ENCODE peak calls at places on chromosomes 4 and X, in six cellular contexts. G is OCI-LY7, A is neural progenitor cell, Z is GM23248, D is HCT116, R is MM.1S. N is an unnamed sample. For H3K9me3, the result is how much of the 10 kb centered on the place peaks cover.

GRCh38 chrX:148774276-148774675 is 273.9 kb downstream of the AFF2 start:
- DNase-seq in G (no peak), A (no peak), Z (no peak), D (no peak), R (no peak), N (no peak)

GRCh38 chr4:133062851-133063250 is 86.2 kb upstream of the PCDH10 start:
- DNase-seq in G (no peak), A (no peak), Z (no peak), D (no peak), R (no peak), N (no peak)

GRCh38 chrX:23861215-23861896 is 46.4 kb downstream of the APOO start:
- DNase-seq in G (no peak), A (no peak), Z (no peak), D (no peak), R (no peak), N (no peak)

GRCh38 chr4:101961144-101961543 is 170.6 kb downstream of the BANK1 start:
- DNase-seq in G (no peak), A (peak), Z (peak), D (peak), R (no peak), N (no peak)

GRCh38 chr4:56575820-56576429 is 70.3 kb downstream of the ARL9 start:
- DNase-seq in G (peak), A (peak), Z (peak), D (peak), R (peak), N (peak)

GRCh38 chr4:106707776-106708603 is 328.1 kb downstream of the DKK2 start:
- DNase-seq in G (no peak), A (no peak), Z (peak), D (no peak), R (no peak), N (no peak)

GRCh38 chr4:127549521-127549920 is 83.2 kb upstream of the INTU start:
- DNase-seq in G (no peak), A (no peak), Z (peak), D (no peak), R (no peak), N (no peak)

GRCh38 chrX:134423606-134424005 is 36.4 kb upstream of the HPRT1 start:
- DNase-seq in G (peak), A (no peak), Z (peak), D (no peak), R (no peak), N (no peak)

GRCh38 chr4:48698029-48698901 is 81.8 kb downstream of the FRYL start:
- DNase-seq in G (no peak), A (peak), Z (peak), D (peak), R (no peak), N (peak)

GRCh38 chr4:120760047-120760446 is 162.5 kb downstream of the PRDM5 start:
- DNase-seq in G (no peak), A (no peak), Z (no peak), D (no peak), R (no peak), N (no peak)

GRCh38 chr4:85475631-85476233 is 782 bp downstream of the ARHGAP24 start:
- DNase-seq in G (no peak), A (no peak), Z (peak), D (no peak), R (no peak), N (peak)

GRCh38 chrX:144334577-144334976 is 450.7 kb downstream of the UBE2NL start:
- DNase-seq in G (peak), A (peak), Z (no peak), D (no peak), R (no peak), N (no peak)

GRCh38 chrX:10634681-10635161 is 14.3 kb upstream of the MID1 start:
- DNase-seq in G (no peak), A (no peak), Z (peak), D (peak), R (no peak), N (no peak)

GRCh38 chrX:17685026-17685425 is 52.3 kb upstream of the SCML1 start:
- DNase-seq in G (no peak), A (no peak), Z (no peak), D (no peak), R (no peak), N (no peak)

GRCh38 chrX:12844319-12844718 is 22.6 kb upstream of the TLR7 start:
- DNase-seq in G (no peak), A (no peak), Z (no peak), D (no peak), R (no peak), N (no peak)

GRCh38 chr4:148064451-148064850 is 332.6 kb downstream of the ARHGAP10 start:
- DNase-seq in G (no peak), A (no peak), Z (no peak), D (no peak), R (no peak), N (no peak)

GRCh38 chr4:122577808-122578781 is 42.8 kb downstream of the IL21 start:
- DNase-seq in G (peak), A (peak), Z (peak), D (peak), R (peak), N (peak)

GRCh38 chr4:110610620-110610939 is 12.3 kb downstream of the PITX2 start:
- DNase-seq in G (no peak), A (no peak), Z (no peak), D (no peak), R (no peak), N (no peak)

GRCh38 chr4:110611968-110612447 is 10.9 kb downstream of the PITX2 start:
- DNase-seq in G (no peak), A (no peak), Z (no peak), D (no peak), R (no peak), N (no peak)

GRCh38 chr4:110609044-110609750 is 13.7 kb downstream of the PITX2 start:
- DNase-seq in G (no peak), A (peak), Z (peak), D (no peak), R (no peak), N (no peak)

GRCh38 chr4:110612631-110613269 is 10.1 kb downstream of the PITX2 start:
- DNase-seq in G (no peak), A (no peak), Z (no peak), D (no peak), R (no peak), N (no peak)

GRCh38 chr4:110610940-110611785 is 11.7 kb downstream of the PITX2 start:
- DNase-seq in G (no peak), A (no peak), Z (peak), D (no peak), R (no peak), N (no peak)
- H3K27ac ChIP-seq in G (no peak), A (no peak), Z (no peak), D (no peak), R (no peak), N (no peak)

GRCh38 chr4:98903561-98903960 is 25.4 kb downstream of the EIF4E start:
- DNase-seq in G (no peak), A (no peak), Z (no peak), D (no peak), R (no peak), N (no peak)
- TF ChIP-seq EZH2phosphoT487 in G (no peak), A (no peak), Z (no peak), D (no peak), R (no peak), N (no peak)

DNA sequence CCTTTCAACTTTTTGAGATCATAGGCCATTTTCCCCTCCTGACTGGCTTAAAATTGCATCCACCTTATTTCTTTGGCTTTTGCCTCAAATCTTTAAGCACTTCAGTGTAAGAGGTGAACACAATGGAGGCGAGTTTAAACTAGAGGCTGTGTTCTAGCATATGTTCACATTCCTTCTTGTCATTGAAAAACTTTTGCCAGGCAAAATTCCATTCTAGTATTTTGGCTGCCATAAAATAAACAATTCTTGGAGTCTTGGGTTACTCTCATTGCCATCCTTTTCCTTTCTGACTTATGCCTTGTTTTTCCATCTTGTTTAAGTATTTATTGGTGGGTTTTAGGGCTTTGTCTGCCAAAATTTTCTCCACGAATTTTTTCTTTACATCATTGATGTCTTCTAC is 137.3 kb upstream of the ANXA10 start:
- DNase-seq in G (no peak), A (no peak), Z (no peak), D (no peak), R (no peak), N (no peak)
- H3K9me3 ChIP-seq in G (under half), A (under half), Z (under half), D (under half), R (under half), N (under half)

GRCh38 chr4:177308842-177309524 is 691 bp upstream of the NEIL3 start:
- DNase-seq in G (peak), A (no peak), Z (no peak), D (no peak), R (peak), N (no peak)

GRCh38 chr4:177309525-177310371 is at the start of gene NEIL3:
- DNase-seq in G (peak), A (peak), Z (peak), D (peak), R (peak), N (peak)

GRCh38 chr4:177308125-177308524 is 1.5 kb upstream of the NEIL3 start:
- DNase-seq in G (no peak), A (no peak), Z (peak), D (no peak), R (no peak), N (no peak)

GRCh38 chr4:177315767-177316490 is 6.3 kb downstream of the NEIL3 start:
- DNase-seq in G (no peak), A (no peak), Z (no peak), D (no peak), R (no peak), N (no peak)

GRCh38 chr4:177313263-177313662 is 3.6 kb downstream of the NEIL3 start:
- DNase-seq in G (no peak), A (no peak), Z (peak), D (no peak), R (no peak), N (no peak)
- H3K27ac ChIP-seq in G (no peak), A (no peak), Z (no peak), D (no peak), R (no peak), N (no peak)